ENCODE peak calls at places on chromosomes 11 and 22, in nine cellular contexts. N is Caco-2, Z is colonic mucosa, V is pancreas, Y is tibial artery, R is upper lobe of left lung, Q is IMR-90, O is left lung, M is heart right ventricle. H is an unnamed sample. For H3K36me3 and H3K4me1, the result is how much of the 10 kb centered on the place peaks cover.

GRCh38 chr11:97683733-97684132 is 1293.9 kb downstream of the JRKL start:
- DNase-seq in Y (no peak), R (no peak), V (no peak), M (no peak), N (peak), Q (no peak), O (no peak), Z (no peak), H (peak)

GRCh38 chr11:59615132-59615636 is 390 bp downstream of the OSBP start:
- DNase-seq in Q (no peak), Z (peak), M (peak), V (peak), Y (peak), N (peak), R (peak), O (peak), H (no peak)

GRCh38 chr11:67289651-67290479 is 762 bp downstream of the ANKRD13D start:
- DNase-seq in O (peak), V (no peak), R (no peak), Q (no peak), Z (no peak), Y (no peak), N (no peak), M (no peak), H (no peak)

GRCh38 chr22:47205081-47205491 is 442.6 kb downstream of the TBC1D22A start:
- DNase-seq in V (no peak), Z (peak), R (no peak), O (no peak), N (no peak), Y (peak), M (no peak), Q (no peak), H (no peak)

GRCh38 chr11:34405079-34405858 is 33.5 kb upstream of the CAT start:
- DNase-seq in Z (no peak), M (no peak), Q (no peak), R (no peak), Y (no peak), N (no peak), O (no peak), V (no peak), H (no peak)

GRCh38 chr11:119315139-119316016 is 1.6 kb downstream of the MCAM start:
- DNase-seq in Y (peak), M (peak), N (peak), V (peak), R (no peak), Z (no peak), Q (no peak), O (no peak), H (peak)

GRCh38 chr22:43263645-43264514 is 76.9 kb upstream of the TTLL12 start:
- DNase-seq in Z (peak), N (no peak), Y (no peak), V (peak), M (peak), Q (peak), O (peak), R (peak), H (peak)

GRCh38 chr22:41725510-41726110 is 26.3 kb downstream of the MEI1 start:
- DNase-seq in R (no peak), Z (no peak), V (no peak), N (peak), M (no peak), Q (peak), Y (no peak), O (no peak), H (no peak)

GRCh38 chr22:30872282-30873041 is 96.1 kb downstream of the MORC2 start:
- DNase-seq in Y (peak), V (no peak), Q (no peak), Z (no peak), O (no peak), M (no peak), N (no peak), R (no peak), H (no peak)

GRCh38 chr11:95589893-95590612 is 199.5 kb downstream of the FAM76B start:
- DNase-seq in Y (peak), Z (no peak), O (no peak), M (no peak), R (no peak), V (no peak), Q (no peak), N (no peak), H (no peak)

GRCh38 chr11:32087602-32088001 is 3.3 kb upstream of the RCN1 start:
- DNase-seq in N (no peak), R (no peak), Z (no peak), Q (peak), V (no peak), O (no peak), M (no peak), Y (no peak), H (no peak)

GRCh38 chr11:59255281-59255680 is 42.6 kb upstream of the MPEG1 start:
- DNase-seq in R (no peak), Q (no peak), N (peak), V (no peak), O (no peak), Z (no peak), Y (no peak), M (no peak), H (no peak)

GRCh38 chr11:112593440-112593839 is 332.8 kb upstream of the PLET1 start:
- DNase-seq in R (no peak), Q (no peak), Z (no peak), Y (no peak), O (no peak), V (no peak), N (no peak), M (no peak), H (no peak)

GRCh38 chr22:33913188-33913587 is 7.1 kb downstream of the LARGE1 start:
- DNase-seq in V (no peak), N (no peak), R (no peak), Y (no peak), O (no peak), Z (no peak), M (no peak), Q (no peak), H (no peak)

GRCh38 chr11:35318977-35319925 is 100.1 kb downstream of the SLC1A2 start:
- DNase-seq in Z (no peak), N (no peak), Y (no peak), R (no peak), M (no peak), V (no peak), Q (no peak), O (no peak), H (no peak)

DNA sequence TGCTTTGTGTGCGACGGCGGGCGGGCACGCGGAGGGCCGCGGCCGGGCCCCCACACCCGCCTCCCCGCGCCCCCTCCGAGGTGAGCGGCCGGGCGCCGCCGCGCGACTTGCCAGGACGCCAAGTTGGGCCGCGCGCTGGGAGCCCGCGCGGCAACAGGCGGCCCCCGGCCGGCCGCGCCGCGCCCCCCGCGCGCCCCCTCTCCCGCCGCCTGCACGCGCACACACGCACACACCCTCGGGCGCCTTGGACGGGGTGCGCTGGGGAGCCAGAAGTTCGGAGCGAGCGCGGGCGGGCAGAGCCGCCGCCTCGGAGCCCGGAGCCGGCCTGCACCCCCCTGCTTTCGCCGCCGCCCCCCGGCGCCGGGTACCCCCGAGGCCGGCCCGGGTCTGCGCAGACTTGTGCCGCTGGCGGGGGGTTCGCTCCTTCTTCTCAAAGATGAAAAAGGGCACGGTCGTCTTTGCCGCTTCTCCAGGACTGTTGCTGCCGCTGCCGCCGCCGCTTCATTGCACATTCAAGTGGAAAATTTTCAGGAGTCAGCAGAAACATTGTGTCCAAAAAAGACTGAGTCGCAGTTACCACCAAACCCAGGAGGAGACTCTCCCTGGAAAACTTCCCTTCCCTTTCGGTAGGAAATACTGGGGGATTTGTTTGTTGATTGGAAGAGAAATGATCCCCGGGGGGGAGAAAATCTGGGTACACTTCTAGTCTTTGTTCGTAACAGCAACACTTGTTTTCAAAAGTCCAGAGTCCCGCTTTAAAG is 895 bp downstream of the TEAD1 start:
- DNase-seq in N (peak), V (peak), Z (no peak), M (peak), O (no peak), R (no peak), Y (peak), Q (no peak), H (no peak)
- H3K36me3 ChIP-seq in N (under half), V (under half), Z (under half), M (under half), O (under half), R (under half), Y (under half), Q (under half), H (under half)

GRCh38 chr11:693887-694562 is 997 bp downstream of the DEAF1 start:
- DNase-seq in N (peak), Z (peak), M (no peak), Y (no peak), Q (no peak), O (no peak), R (no peak), V (peak), H (no peak)

GRCh38 chr11:695606-696381 is at the start of gene TMEM80:
- DNase-seq in R (peak), Y (peak), Q (peak), M (peak), Z (peak), O (peak), N (peak), V (peak), H (peak)

GRCh38 chr11:695332-695605 is 247 bp upstream of the DEAF1 start:
- DNase-seq in V (no peak), M (no peak), Y (no peak), Z (no peak), O (no peak), Q (no peak), N (no peak), R (no peak), H (no peak)

GRCh38 chr11:693415-693831 is 1.6 kb downstream of the DEAF1 start:
- DNase-seq in Y (no peak), V (no peak), O (no peak), M (no peak), R (no peak), Q (no peak), N (no peak), Z (no peak), H (peak)

DNA sequence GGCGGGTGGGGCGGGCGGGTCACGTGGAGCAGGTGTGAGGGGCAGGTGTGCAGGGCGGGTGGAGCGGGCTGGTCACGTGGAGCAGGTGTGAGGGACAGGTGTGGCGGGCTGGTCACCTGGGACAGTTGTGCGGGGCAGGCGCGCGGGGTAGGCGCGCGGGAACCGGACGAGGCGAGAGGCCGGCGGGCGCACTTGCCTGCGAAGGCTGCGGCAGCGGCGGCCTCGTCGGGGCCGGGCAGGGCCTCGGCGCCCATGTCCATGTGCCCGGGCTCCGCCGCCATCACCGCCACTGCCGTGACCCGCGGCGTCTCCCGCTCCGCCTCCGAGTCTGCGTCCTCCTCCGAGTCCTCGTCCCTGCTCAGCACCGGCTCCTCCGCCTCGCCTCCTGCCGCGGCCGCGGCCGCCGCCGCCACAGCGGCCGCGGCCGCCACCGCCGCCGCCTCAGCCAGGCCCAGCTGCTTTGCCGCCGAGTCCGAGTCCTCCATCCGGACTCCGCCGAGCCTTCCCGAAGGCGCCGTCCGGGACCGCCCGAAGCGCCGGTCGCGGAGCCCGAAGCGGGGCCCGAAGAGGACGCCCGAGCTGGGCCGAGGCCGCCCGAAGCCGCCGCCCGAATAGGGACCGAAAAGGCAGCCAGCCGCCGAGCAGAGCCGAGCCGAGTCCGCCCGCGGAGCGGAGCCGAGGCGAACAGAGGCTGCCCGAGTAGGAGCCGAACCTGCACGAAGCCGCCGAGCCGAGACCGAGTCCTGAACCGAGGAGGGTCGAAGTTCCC is at the start of gene DEAF1:
- DNase-seq in N (peak), V (peak), Z (peak), R (peak), Y (peak), O (peak), Q (peak), M (peak), H (peak)
- H3K4me1 ChIP-seq in N (under half), V (under half), Z (under half), R (under half), Y (under half), O (half or more), Q (under half), M (under half), H (under half)

DNA sequence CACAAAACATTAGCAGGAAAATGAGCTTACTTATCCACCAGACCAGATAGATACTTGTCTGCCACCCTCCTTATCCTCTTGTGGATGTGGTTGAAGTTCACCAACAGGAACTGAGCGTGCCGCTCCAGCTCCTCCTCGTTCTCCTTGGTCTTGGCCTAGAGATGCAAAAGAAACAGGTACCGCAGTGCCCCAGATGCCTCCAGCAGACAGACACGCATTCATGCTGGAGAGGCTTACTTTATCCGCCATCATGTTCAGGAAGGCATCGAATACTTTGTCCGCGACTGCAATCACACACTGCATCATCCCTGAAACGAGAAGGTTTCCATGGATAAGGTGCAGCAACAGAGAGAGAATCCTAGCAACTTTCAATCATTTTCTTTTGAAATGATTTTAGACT is 21.0 kb upstream of the SERPIND1 start:
- DNase-seq in Z (no peak), M (no peak), R (no peak), N (no peak), V (no peak), Y (no peak), Q (no peak), O (no peak), H (no peak)
- H3K36me3 ChIP-seq in Z (under half), M (under half), R (half or more), N (under half), V (under half), Y (half or more), Q (under half), O (under half), H (under half)

GRCh38 chr11:28268925-28269324 is 160.7 kb downstream of the METTL15 start:
- DNase-seq in R (no peak), V (no peak), Q (no peak), O (no peak), Z (no peak), M (no peak), Y (no peak), N (no peak), H (no peak)
- H3K4me1 ChIP-seq in R (under half), V (under half), Q (under half), O (under half), Z (under half), M (under half), Y (under half), N (under half), H (under half)

H was measured in HAP-1.